ENCODE peak calls at places on chromosomes 2 and 18, in ten cellular contexts. E, W, L, B, V, H, Z, F, D and P are unnamed samples.

GRCh38 chr2:137677466-137677865 is 286.8 kb upstream of the HNMT start:
- DNase-seq in E (no peak), W (no peak), L (no peak), B (no peak), V (no peak), H (no peak), Z (no peak), F (no peak), D (no peak), P (no peak)

GRCh38 chr2:230902180-230902899 is 22.7 kb downstream of the GPR55 start:
- DNase-seq in E (peak), W (peak), L (peak), B (no peak), V (no peak), H (peak), Z (peak), F (no peak), D (peak), P (peak)

GRCh38 chr2:204655626-204656025 is 110.4 kb downstream of the PARD3B start:
- DNase-seq in E (no peak), W (no peak), L (no peak), B (no peak), V (no peak), H (no peak), Z (no peak), F (no peak), D (no peak), P (no peak)

GRCh38 chr2:219308142-219309093 is 783 bp downstream of the PTPRN start:
- DNase-seq in E (peak), W (peak), L (peak), B (peak), V (no peak), H (peak), Z (peak), F (peak), D (peak), P (peak)

GRCh38 chr2:136065384-136065783 is 52.6 kb downstream of the CXCR4 start:
- DNase-seq in E (no peak), W (no peak), L (no peak), B (no peak), V (no peak), H (no peak), Z (no peak), F (no peak), D (no peak), P (no peak)

GRCh38 chr2:177155631-177156030 is 57.0 kb upstream of the HNRNPA3 start:
- DNase-seq in E (no peak), W (no peak), L (no peak), B (no peak), V (no peak), H (no peak), Z (no peak), F (no peak), D (no peak), P (no peak)

GRCh38 chr2:25043241-25043867 is 1.5 kb downstream of the EFR3B start:
- DNase-seq in E (no peak), W (no peak), L (no peak), B (no peak), V (no peak), H (peak), Z (no peak), F (no peak), D (no peak), P (peak)

GRCh38 chr2:24365051-24365450 is 4.7 kb upstream of the ITSN2 start:
- DNase-seq in E (peak), W (peak), L (peak), B (peak), V (peak), H (no peak), Z (peak), F (peak), D (peak), P (no peak)

GRCh38 chr18:78482378-78482777 is 497.2 kb upstream of the SALL3 start:
- DNase-seq in E (no peak), W (no peak), L (no peak), B (no peak), V (no peak), H (no peak), Z (no peak), F (no peak), D (no peak), P (no peak)

GRCh38 chr2:69026026-69026425 is 13.0 kb downstream of the ANTXR1 start:
- DNase-seq in E (peak), W (peak), L (no peak), B (no peak), V (peak), H (no peak), Z (peak), F (no peak), D (peak), P (no peak)

GRCh38 chr2:37215255-37215654 is 16.1 kb downstream of the CEBPZ start:
- DNase-seq in E (no peak), W (no peak), L (no peak), B (no peak), V (no peak), H (no peak), Z (no peak), F (no peak), D (no peak), P (no peak)

GRCh38 chr2:49619804-49620203 is 465.5 kb upstream of the FSHR start:
- DNase-seq in E (no peak), W (no peak), L (no peak), B (no peak), V (no peak), H (no peak), Z (no peak), F (no peak), D (no peak), P (no peak)

GRCh38 chr2:238914648-238915015 is 66.7 kb downstream of the TWIST2 start:
- DNase-seq in E (no peak), W (no peak), L (no peak), B (peak), V (no peak), H (no peak), Z (no peak), F (peak), D (no peak), P (peak)

GRCh38 chr2:142877265-142877756 is at the start of gene KYNU:
- DNase-seq in E (no peak), W (no peak), L (no peak), B (no peak), V (no peak), H (no peak), Z (peak), F (no peak), D (no peak), P (no peak)

GRCh38 chr2:10301946-10302478 is 692 bp upstream of the HPCAL1 start:
- DNase-seq in E (peak), W (no peak), L (no peak), B (no peak), V (no peak), H (no peak), Z (no peak), F (no peak), D (no peak), P (no peak)

GRCh38 chr2:160973991-160974390 is 186.2 kb upstream of the TANK start:
- DNase-seq in E (no peak), W (no peak), L (no peak), B (no peak), V (no peak), H (no peak), Z (no peak), F (no peak), D (no peak), P (no peak)

GRCh38 chr2:160970052-160970846 is 190.0 kb upstream of the TANK start:
- DNase-seq in E (peak), W (peak), L (peak), B (no peak), V (no peak), H (peak), Z (peak), F (peak), D (no peak), P (peak)

GRCh38 chr2:160963957-160964356 is 196.3 kb upstream of the TANK start:
- DNase-seq in E (no peak), W (no peak), L (no peak), B (no peak), V (no peak), H (no peak), Z (no peak), F (no peak), D (no peak), P (no peak)

GRCh38 chr2:160967523-160967922 is 192.7 kb upstream of the TANK start:
- DNase-seq in E (no peak), W (no peak), L (no peak), B (no peak), V (no peak), H (no peak), Z (no peak), F (no peak), D (no peak), P (no peak)

GRCh38 chr2:160968183-160968582 is 192.0 kb upstream of the TANK start:
- DNase-seq in E (no peak), W (no peak), L (no peak), B (no peak), V (no peak), H (no peak), Z (no peak), F (no peak), D (no peak), P (no peak)
- TF ChIP-seq POLR2A in E (no peak), W (no peak), L (no peak), B (no peak), V (no peak), H (no peak), Z (no peak), F (no peak), D (no peak), P (no peak)

DNA sequence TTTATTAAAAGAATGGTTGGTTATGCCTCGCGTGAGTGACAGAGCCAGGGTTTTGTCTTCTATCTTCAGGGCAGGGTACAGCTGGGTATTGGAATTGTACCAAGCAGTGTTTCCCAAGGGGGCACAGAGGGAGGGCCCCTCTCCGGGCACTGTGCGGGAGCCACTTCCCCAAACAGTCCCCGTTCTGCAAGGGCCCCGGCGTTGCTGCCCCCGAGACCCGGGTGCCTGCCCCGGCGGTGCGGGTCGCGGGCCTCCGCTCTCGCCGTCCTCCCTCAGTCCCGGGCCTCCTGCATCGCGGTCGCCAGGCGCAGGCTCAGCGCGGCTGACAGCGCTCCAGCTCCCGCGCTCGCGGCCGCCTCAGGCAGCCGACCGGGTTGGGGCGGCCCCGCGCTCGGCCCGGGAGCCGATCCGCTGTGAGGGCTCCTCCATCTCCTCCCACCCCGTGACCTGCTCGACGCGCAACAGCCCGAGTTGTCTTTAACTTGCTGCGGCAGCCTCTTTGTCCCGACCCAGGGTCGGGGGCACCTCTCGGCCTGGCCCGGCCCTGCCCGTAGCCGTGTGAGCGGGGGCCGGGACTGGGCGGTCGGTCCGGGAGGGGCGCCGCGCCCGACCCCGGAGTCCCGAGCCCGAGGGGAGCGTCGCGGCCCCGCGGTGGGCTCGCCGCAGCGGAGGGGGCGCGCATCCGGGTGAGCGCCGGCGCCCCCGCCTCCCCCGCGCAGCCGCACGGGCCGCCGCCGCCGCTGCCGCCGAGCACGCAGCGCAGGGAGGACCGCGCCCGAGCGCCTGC is 599 bp upstream of the GALNT1 start:
- DNase-seq in E (peak), W (peak), L (peak), B (peak), V (peak), H (no peak), Z (peak), F (peak), D (peak), P (peak)
- TF ChIP-seq POLR2A in E (no peak), W (no peak), L (peak), B (peak), V (peak), H (no peak), Z (no peak), F (no peak), D (no peak), P (peak)

GRCh38 chr18:70287731-70288130 is 1.1 kb upstream of the SOCS6 start:
- DNase-seq in E (no peak), W (no peak), L (no peak), B (no peak), V (no peak), H (no peak), Z (no peak), F (no peak), D (no peak), P (no peak)

GRCh38 chr18:70289351-70290330 is 796 bp downstream of the SOCS6 start:
- DNase-seq in E (peak), W (peak), L (peak), B (peak), V (peak), H (no peak), Z (peak), F (peak), D (peak), P (no peak)

GRCh38 chr18:70288171-70288850 is 534 bp upstream of the SOCS6 start:
- DNase-seq in E (peak), W (peak), L (peak), B (peak), V (peak), H (no peak), Z (peak), F (peak), D (peak), P (no peak)

GRCh38 chr18:70290482-70291294 is 1.8 kb downstream of the SOCS6 start:
- DNase-seq in E (no peak), W (no peak), L (no peak), B (no peak), V (no peak), H (no peak), Z (peak), F (no peak), D (no peak), P (no peak)

DNA sequence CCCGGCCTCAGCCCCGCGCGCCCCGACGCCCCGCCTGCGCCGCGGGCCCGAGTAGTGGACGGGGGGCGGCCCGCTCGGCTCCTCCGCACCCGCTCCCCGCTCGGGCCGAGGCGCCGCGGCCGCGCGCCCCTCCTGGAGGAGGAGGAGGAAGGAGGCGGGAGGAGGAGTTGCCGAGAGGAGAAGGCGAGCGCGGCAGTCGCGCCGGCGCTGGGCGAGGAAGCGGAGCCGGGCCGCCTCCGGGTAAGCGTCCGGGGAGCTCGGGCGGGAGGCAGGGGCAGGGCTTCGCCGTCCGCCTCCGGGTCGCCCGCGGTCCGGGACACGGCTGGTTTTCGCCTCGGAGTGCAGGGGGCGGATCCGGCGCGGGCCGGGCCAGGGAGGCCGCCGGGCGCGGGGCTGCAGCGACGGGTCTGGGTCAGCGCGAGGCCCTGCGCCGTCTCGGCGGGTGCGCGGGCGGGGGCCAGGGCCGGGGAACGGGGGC is at the start of gene SOCS6:
- DNase-seq in E (peak), W (peak), L (peak), B (peak), V (peak), H (no peak), Z (peak), F (peak), D (peak), P (no peak)
- TF ChIP-seq POLR2A in E (peak), W (peak), L (peak), B (peak), V (peak), H (peak), Z (peak), F (no peak), D (no peak), P (peak)

DNA sequence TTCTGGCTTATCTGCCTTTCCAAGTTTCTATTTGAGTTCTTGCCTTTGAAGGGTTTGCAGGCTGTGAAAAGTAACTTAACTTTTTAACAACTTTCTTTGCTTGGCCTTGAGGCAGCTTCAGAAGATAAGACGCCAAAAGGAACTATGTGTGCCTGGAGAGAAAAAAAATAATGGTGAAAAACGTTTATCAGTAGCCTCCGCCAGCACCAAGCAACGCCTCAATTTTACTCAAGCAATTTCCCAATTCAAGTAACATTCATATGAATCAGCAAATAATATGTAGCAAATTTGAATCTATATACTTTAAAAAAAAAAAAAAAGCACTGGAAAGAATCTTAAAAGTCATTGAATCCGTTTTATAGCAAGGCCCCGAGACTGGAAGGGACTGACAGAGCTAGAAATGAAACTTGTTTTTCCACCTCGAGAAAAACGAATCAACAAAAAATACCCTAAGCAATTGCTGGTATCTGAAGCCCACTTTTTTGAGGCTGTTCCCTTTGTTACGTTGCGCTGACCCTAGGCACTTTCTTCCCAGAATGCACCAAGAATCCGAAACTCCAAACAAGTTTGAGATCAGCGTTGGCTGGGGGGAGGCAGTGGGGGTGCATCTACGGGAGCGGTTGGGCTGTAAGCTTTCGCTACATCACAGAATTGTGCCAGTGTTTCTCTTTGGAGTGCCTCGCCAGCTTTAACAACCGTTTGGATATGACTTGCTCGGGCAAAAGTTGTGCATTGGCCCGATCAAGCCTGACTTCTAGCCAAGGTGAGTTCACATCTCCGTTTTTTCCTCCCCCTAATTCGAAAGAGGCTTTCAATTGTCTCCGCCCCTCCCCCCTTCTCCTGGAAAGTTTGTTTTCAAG is 2.7 kb upstream of the TGIF1 start:
- DNase-seq in E (peak), W (peak), L (peak), B (peak), V (no peak), H (no peak), Z (peak), F (peak), D (peak), P (no peak)
- TF ChIP-seq POLR2A in E (no peak), W (no peak), L (no peak), B (no peak), V (no peak), H (no peak), Z (no peak), F (no peak), D (no peak), P (no peak)

DNA sequence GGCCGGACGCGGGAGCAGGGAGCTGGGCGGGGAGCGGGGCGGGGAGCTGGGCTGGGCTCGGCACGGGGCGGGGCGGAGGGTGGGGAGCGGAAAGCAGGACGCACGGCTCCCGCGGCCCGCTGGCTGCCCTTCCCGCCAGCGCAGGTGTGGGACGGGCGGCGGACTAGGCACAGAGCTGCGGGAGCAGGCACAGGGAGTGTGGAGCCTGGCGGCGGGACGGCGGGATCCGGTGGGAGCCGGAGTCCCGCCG is at the start of gene IMPA2:
- DNase-seq in E (no peak), W (no peak), L (no peak), B (no peak), V (no peak), H (no peak), Z (no peak), F (no peak), D (no peak), P (no peak)
- TF ChIP-seq POLR2A in E (peak), W (peak), L (no peak), B (peak), V (peak), H (peak), Z (no peak), F (peak), D (peak), P (peak)

DNA sequence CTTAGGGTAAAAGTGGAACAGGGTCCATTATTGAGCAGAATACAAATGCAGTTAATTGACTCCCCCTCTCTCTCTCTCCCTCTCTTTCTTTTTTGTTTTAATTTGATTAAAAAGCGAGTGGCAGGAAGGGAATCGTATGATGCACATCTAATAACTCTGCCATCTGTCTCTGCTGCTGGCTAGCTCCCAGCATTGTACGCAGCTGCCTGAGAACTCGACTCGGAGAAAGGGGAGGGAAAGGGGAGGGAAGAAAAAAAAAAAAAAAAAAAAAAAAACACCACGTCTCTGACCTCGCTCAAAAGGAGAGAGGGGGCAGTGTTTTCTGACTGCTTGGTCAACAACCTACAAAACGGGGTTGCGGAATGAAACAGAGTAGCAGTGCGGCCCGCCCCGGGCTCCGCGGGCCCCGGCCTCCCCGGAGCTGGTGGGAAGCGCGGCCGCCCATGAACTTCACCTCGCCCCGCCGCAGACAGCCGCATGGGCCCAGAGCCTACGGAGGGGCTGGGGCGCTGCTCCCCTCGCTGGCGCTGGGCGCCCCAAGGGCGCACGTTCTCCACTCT is 265.7 kb downstream of the TCF4 start:
- DNase-seq in E (peak), W (peak), L (peak), B (peak), V (peak), H (peak), Z (no peak), F (peak), D (peak), P (no peak)
- TF ChIP-seq POLR2A in E (peak), W (peak), L (peak), B (peak), V (peak), H (no peak), Z (no peak), F (peak), D (no peak), P (no peak)

GRCh38 chr2:112275887-112276773 is 733 bp downstream of the ZC3H6 start:
- DNase-seq in E (peak), W (peak), L (peak), B (peak), V (peak), H (peak), Z (peak), F (peak), D (peak), P (peak)
- TF ChIP-seq POLR2A in E (peak), W (peak), L (peak), B (peak), V (peak), H (peak), Z (peak), F (peak), D (no peak), P (peak)